ENCODE peak calls at places on chromosomes 12 and 14, in five cellular contexts. S is mammary epithelial cell, N is neural progenitor cell, T is uterus, W is keratinocyte. P is an unnamed sample.
A peak's percentile ranks its signal among the peaks of the same experiment; 100 is the strongest.

GRCh38 chr12:47954467-47955045 is 8.8 kb upstream of the TMEM106C start:
- DNase-seq in S (no peak), N (no peak), T (no peak), W (no peak), P (no peak)

GRCh38 chr14:105157872-105158271 is 10.7 kb downstream of the JAG2 start:
- DNase-seq in S (no peak), N (no peak), T (no peak), W (no peak), P (no peak)

GRCh38 chr12:116924558-116925453 is 14.1 kb downstream of the FBXW8 start:
- DNase-seq in S (peak; percentile 88), N (no peak), T (no peak), W (peak; percentile 21), P (no peak)

GRCh38 chr12:59808317-59808910 is 212.6 kb downstream of the SLC16A7 start:
- DNase-seq in S (peak; percentile 22), N (peak; percentile 53), T (no peak), W (no peak), P (no peak)

GRCh38 chr14:48250575-48250974 is 575.2 kb upstream of the MDGA2 start:
- DNase-seq in S (no peak), N (no peak), T (no peak), W (no peak), P (no peak)

GRCh38 chr12:31756977-31757420 is 28.2 kb upstream of the AMN1 start:
- DNase-seq in S (peak; percentile 87), N (no peak), T (no peak), W (no peak), P (no peak)

GRCh38 chr12:60415361-60415760 is 819.5 kb downstream of the SLC16A7 start:
- DNase-seq in S (no peak), N (no peak), T (no peak), W (no peak), P (no peak)

GRCh38 chr12:96698965-96699364 is 208.1 kb upstream of the NEDD1 start:
- DNase-seq in S (no peak), N (no peak), T (no peak), W (no peak), P (no peak)

GRCh38 chr12:22408605-22409004 is 74.1 kb upstream of the ST8SIA1 start:
- DNase-seq in S (no peak), N (no peak), T (no peak), W (no peak), P (no peak)

GRCh38 chr12:79012616-79013015 is 148.0 kb downstream of the SYT1 start:
- DNase-seq in S (no peak), N (no peak), T (no peak), W (no peak), P (no peak)

GRCh38 chr12:5210179-5210917 is 166.7 kb downstream of the KCNA5 start:
- DNase-seq in S (no peak), N (no peak), T (no peak), W (no peak), P (no peak)

GRCh38 chr12:1504304-1505150 is 89.9 kb downstream of the FBXL14 start:
- DNase-seq in S (no peak), N (no peak), T (no peak), W (no peak), P (no peak)

GRCh38 chr12:45315462-45315861 is 99.6 kb downstream of the ANO6 start:
- DNase-seq in S (no peak), N (no peak), T (no peak), W (no peak), P (no peak)

GRCh38 chr12:68081561-68081960 is 78.0 kb downstream of the IFNG start:
- DNase-seq in S (no peak), N (no peak), T (no peak), W (no peak), P (no peak)

GRCh38 chr12:1706284-1707016 is 15.6 kb downstream of the ADIPOR2 start:
- DNase-seq in S (no peak), N (no peak), T (no peak), W (no peak), P (no peak)

GRCh38 chr12:57429473-57430116 is 1.2 kb downstream of the R3HDM2 start:
- DNase-seq in S (no peak), N (no peak), T (no peak), W (no peak), P (no peak)

GRCh38 chr12:57430931-57431566 is at the start of gene R3HDM2:
- DNase-seq in S (peak; percentile 93), N (peak; percentile 95), T (peak; percentile 96), W (peak; percentile 45), P (no peak)

GRCh38 chr12:57428965-57429364 is 1.9 kb downstream of the R3HDM2 start:
- DNase-seq in S (no peak), N (no peak), T (no peak), W (no peak), P (no peak)

GRCh38 chr12:57433370-57433769 is 1.2 kb upstream of the INHBC start:
- DNase-seq in S (no peak), N (no peak), T (no peak), W (no peak), P (no peak)

DNA sequence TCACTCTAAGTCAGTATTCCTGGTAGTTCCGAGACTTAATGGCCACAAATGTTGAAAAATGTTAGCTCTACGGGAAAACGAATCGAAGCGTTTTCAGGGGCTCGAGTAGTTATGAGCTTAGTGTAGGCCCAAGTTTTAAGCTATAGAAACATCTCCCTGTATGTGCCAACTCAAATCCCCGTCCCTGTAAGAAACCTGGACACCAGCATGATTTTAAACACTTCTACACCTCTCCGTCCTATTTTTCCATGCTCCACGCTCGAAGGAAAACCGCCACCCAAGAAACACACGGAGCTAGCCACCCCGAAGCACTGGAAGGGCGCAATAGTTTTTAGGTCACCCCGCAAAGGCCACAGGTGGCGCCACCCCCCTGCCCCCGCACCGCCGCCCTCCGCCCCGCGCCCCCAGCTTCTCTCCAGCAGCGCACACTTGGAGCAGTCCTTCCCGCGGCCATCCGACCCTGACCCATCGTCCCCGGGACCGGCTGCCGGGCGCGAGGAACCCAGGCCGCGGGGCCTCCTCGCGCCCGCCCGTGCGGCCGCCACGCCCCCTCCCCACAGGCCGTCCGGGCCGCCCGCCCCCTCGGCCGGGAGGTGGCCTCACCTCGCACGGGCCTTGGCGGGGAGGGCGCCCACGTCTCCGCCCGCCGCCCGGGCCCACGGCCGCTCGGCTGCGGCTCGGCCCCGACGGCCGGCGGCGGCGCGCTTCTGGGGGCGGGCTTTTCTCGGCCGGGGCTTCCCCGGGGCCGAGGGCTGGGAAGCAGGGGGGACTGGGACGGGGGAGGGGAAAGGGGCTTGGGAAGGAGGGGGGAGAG is 519 bp downstream of the R3HDM2 start:
- DNase-seq in S (peak; percentile 37), N (no peak), T (no peak), W (no peak), P (no peak)
- TF ChIP-seq CTCF in S (no peak), N (peak; percentile 35), T (no peak), W (no peak), P (no peak)

GRCh38 chr14:89037065-89037464 is 212.6 kb downstream of the TTC8 start:
- DNase-seq in S (no peak), N (no peak), T (no peak), W (no peak), P (no peak)

GRCh38 chr14:89040080-89040437 is 215.6 kb downstream of the TTC8 start:
- DNase-seq in S (no peak), N (no peak), T (no peak), W (no peak), P (no peak)

GRCh38 chr14:89042021-89042420 is 217.6 kb downstream of the TTC8 start:
- DNase-seq in S (no peak), N (no peak), T (no peak), W (no peak), P (no peak)

GRCh38 chr14:89041245-89041585 is 216.8 kb downstream of the TTC8 start:
- DNase-seq in S (peak; percentile 59), N (no peak), T (no peak), W (no peak), P (no peak)

DNA sequence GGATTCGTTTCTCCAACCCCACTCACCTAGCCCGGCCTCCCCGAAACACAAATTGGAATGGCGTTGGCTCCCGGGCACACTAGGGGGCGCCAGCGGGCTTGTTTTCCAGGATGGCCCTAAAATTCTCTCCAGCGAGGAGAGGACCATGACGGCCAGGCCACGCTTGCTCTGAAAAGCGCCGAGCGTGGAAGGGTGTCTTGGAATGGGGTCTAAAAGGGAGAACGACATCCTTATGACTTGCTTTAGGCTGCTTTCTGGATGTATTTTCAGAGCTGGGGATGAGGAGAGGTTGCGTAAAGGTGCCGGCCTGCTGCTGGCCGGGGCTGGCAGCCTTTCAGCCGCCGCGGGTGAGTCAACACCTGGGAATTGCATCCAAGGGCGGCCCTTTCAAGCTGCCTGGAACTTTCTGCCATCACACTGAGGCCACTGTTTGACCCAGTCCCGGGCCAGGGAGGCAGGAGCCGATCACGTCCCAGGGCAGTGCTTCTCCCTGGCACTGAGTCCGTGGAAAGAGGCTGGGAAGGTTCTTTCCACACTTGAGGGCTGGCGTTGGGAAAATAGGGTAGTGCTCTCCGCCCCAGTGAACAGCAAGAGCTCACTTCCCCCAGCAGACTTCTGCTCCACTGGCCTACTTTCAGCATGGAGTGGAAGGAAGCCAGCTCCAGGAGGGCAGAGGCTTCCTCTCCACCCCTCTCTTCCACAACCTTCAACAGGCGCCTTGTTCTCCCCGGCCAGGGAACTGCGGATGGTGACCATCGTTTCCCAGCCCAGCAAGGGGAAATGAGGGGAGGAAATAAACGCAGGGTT is 216.2 kb downstream of the TTC8 start:
- DNase-seq in S (peak; percentile 82), N (peak; percentile 89), T (peak; percentile 91), W (peak; percentile 23), P (peak; percentile 47)
- H3K4me3 ChIP-seq in S (peak overlapping the region; percentile 47), N (peak overlapping the region; percentile 36), T (peak overlapping the region; percentile 31), W (peak overlapping the region; percentile 78), P (peak overlapping the region; percentile 22)

DNA sequence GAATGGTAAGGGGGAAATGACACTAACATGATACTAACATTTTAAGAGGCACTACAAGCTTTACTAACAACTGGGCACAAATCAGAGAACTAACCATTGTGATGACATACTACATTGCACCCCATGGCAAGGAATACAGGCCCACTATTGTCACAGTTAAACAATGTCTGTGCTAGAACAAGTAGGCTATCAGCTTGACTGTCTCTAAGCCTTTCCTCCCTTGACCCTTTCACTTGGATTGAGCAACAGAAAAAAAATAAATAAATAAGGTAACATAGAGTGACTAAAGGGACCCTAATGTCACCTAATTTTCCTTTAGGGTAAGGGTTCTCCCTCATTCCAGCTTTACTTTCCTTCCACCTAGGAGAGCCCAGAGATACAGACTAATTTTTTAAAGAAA is 4.4 kb downstream of the SLC38A2 start:
- DNase-seq in S (no peak), N (no peak), T (no peak), W (peak; percentile 25), P (no peak)
- H3K36me3 ChIP-seq in S (peaks cover 74% of the 10 kb centered on the region), N (peaks cover 67% of the 10 kb centered on the region), T (no peaks in the 10 kb centered on the region), W (peaks cover 34% of the 10 kb centered on the region), P (peaks cover 20% of the 10 kb centered on the region)

DNA sequence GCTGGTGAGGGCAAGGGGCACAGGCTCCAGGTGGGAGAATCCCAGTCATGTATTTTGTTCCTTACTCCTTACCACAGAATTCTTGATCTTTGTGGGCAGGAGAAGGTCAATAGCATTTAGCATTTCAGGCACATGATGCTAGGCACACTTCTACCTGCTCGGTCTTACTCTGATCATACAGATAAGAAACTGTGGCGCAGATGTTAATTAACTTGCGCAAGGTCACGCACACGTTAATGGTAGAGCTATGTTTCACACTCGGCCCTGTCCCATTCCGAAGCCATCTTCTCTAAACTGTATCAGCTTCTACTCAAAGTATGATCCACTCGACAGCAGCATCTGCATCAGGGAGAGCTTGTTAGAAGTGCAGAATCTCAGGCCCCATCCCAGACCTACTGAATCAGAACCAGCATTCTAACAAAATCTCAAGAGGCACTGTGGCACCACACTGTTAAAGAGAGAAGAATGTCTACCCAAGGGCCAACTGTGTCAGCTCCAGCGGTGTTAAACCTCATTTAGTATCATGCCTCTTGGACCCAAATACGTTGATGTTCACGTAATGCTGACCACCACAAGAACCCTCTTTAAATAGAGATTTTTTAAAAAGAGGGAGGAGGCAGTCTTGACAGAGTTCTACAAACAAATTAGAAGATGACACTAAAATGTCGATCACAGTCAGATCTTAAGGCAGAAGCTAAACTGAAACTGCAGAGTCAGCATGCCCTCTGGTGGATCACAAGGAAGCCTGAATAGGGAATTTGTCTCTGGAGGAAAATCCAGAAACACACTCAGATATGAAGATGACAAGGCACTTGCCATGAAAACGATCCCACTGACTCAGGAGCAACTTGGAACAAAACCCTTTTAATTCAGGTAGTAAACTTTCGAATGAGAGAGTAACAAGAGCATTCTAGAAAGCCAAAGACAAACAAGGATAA is 7.3 kb downstream of the STXBP6 start:
- DNase-seq in S (no peak), N (peak; percentile 67), T (no peak), W (no peak), P (no peak)
- TF ChIP-seq CTCF in S (no peak), N (peak; percentile 76), T (peak; percentile 49), W (peak; percentile 28), P (peak; percentile 63)